ENCODE peak calls at places on chromosomes 1 and 21, in nine cellular contexts. K is progenitor cell of endocrine pancreas; M is Calu3; F is HT1080; A is activated CD4-positive, alpha-beta T cell treated with anti-CD3 and anti-CD28 coated beads for 24 hours; T is GM10248; I is GM23248; D is ELR; N is brain microvascular endothelial cell. S is an unnamed sample.

GRCh38 chr21:45844181-45844580 is 137.4 kb upstream of the COL6A1 start:
- DNase-seq in I (no peak), M (no peak), D (no peak), F (no peak), N (no peak), T (no peak), A (no peak), K (no peak), S (no peak)

GRCh38 chr1:27071049-27071416 is 58.4 kb upstream of the TENT5B start:
- DNase-seq in N (peak), F (no peak), I (peak), M (no peak), D (no peak), T (no peak), K (no peak), A (no peak), S (no peak)

GRCh38 chr1:168482106-168482505 is 61.7 kb downstream of the XCL2 start:
- DNase-seq in I (no peak), A (no peak), M (no peak), T (no peak), D (no peak), K (no peak), N (no peak), F (no peak), S (no peak)

GRCh38 chr1:29540801-29541357 is 304.6 kb downstream of the PTPRU start:
- DNase-seq in N (no peak), M (no peak), D (no peak), K (no peak), A (no peak), F (no peak), T (no peak), I (no peak), S (no peak)

GRCh38 chr1:8629241-8630091 is 188.0 kb downstream of the RERE start:
- DNase-seq in A (no peak), T (peak), F (no peak), N (no peak), D (no peak), K (no peak), I (peak), M (no peak), S (no peak)

GRCh38 chr1:206708058-206708457 is 23.4 kb downstream of the MAPKAPK2 start:
- DNase-seq in A (no peak), F (no peak), K (no peak), I (no peak), T (no peak), N (no peak), D (no peak), M (no peak), S (no peak)

GRCh38 chr1:222624214-222624613 is 6.3 kb downstream of the MIA3 start:
- DNase-seq in F (no peak), D (no peak), K (no peak), A (no peak), T (no peak), M (no peak), N (no peak), I (no peak), S (no peak)

GRCh38 chr1:44294588-44295007 is 60.5 kb downstream of the ERI3 start:
- DNase-seq in K (no peak), I (peak), A (no peak), D (peak), T (no peak), F (peak), N (peak), M (no peak), S (no peak)

GRCh38 chr1:214219916-214220315 is 61.0 kb upstream of the SMYD2 start:
- DNase-seq in K (no peak), A (no peak), T (no peak), I (peak), N (no peak), D (no peak), M (no peak), F (no peak), S (no peak)

GRCh38 chr1:20322825-20323612 is 32.3 kb downstream of the VWA5B1 start:
- DNase-seq in D (peak), K (no peak), A (peak), M (no peak), I (peak), F (peak), N (peak), T (no peak), S (no peak)

GRCh38 chr1:153687346-153687745 is 8.9 kb downstream of the NPR1 start:
- DNase-seq in I (no peak), F (no peak), N (no peak), D (no peak), A (no peak), T (no peak), M (no peak), K (no peak), S (no peak)

GRCh38 chr21:28798798-28799197 is 193.9 kb downstream of the LTN1 start:
- DNase-seq in D (no peak), F (no peak), A (no peak), N (no peak), M (no peak), I (peak), T (no peak), K (no peak), S (no peak)

GRCh38 chr1:66685670-66686069 is 66.6 kb upstream of the DYNLT5 start:
- DNase-seq in N (no peak), A (no peak), M (no peak), D (peak), I (peak), F (no peak), K (no peak), T (no peak), S (no peak)

S was measured in vagina.